ENCODE peak calls at places on chromosomes 13 and 19, in six cellular contexts. U is ascending aorta, O is mammary epithelial cell, J is GM23248, F is endodermal cell, I is Peyer's patch. B is an unnamed sample.

GRCh38 chr19:8639821-8640401 is 9.5 kb downstream of the NFILZ start:
- DNase-seq in I (no peak), F (peak; percentile 80), O (no peak), J (no peak), U (no peak), B (no peak)

GRCh38 chr19:17766543-17767131 is 15.4 kb downstream of the FCHO1 start:
- DNase-seq in U (peak; percentile 86), F (peak; percentile 96), I (peak; percentile 75), O (peak; percentile 68), J (peak; percentile 85), B (peak; percentile 51)

GRCh38 chr19:3692141-3693029 is 7.9 kb downstream of the PIP5K1C start:
- DNase-seq in F (peak; percentile 83), I (no peak), U (no peak), O (no peak), J (no peak), B (peak; percentile 64)

GRCh38 chr13:75669706-75670105 is 33.6 kb downstream of the LMO7 start:
- DNase-seq in J (no peak), O (no peak), F (no peak), I (no peak), U (no peak), B (no peak)

GRCh38 chr13:24564881-24565280 is 52.3 kb upstream of the PARP4 start:
- DNase-seq in F (no peak), U (no peak), O (no peak), J (no peak), I (no peak), B (no peak)

GRCh38 chr13:110716235-110716505 is 2.7 kb downstream of the ING1 start:
- DNase-seq in O (peak; percentile 16), I (no peak), J (peak; percentile 66), F (no peak), U (peak; percentile 78), B (no peak)

GRCh38 chr19:29622191-29623070 is 16.3 kb downstream of the POP4 start:
- DNase-seq in F (peak; percentile 78), O (no peak), U (no peak), I (no peak), J (no peak), B (no peak)

GRCh38 chr13:26498524-26499208 is 58.8 kb upstream of the WASF3 start:
- DNase-seq in J (peak; percentile 61), I (no peak), F (no peak), U (no peak), O (no peak), B (no peak)

GRCh38 chr13:95180513-95181245 is 120.6 kb downstream of the ABCC4 start:
- DNase-seq in F (no peak), O (no peak), U (no peak), I (no peak), J (no peak), B (no peak)

GRCh38 chr19:1518471-1518870 is 5.4 kb upstream of the PLK5 start:
- DNase-seq in I (no peak), J (no peak), O (no peak), U (no peak), F (no peak), B (no peak)

GRCh38 chr19:14405758-14406644 is 13.1 kb downstream of the DDX39A start:
- DNase-seq in I (peak; percentile 80), F (peak; percentile 100), O (peak; percentile 63), U (peak; percentile 89), J (peak; percentile 86), B (peak; percentile 92)

GRCh38 chr13:30020726-30021312 is 170.4 kb upstream of the UBL3 start:
- DNase-seq in O (peak; percentile 76), I (no peak), U (no peak), F (no peak), J (peak; percentile 82), B (no peak)

GRCh38 chr19:37306383-37306963 is 64.4 kb upstream of the ZNF527 start:
- DNase-seq in I (no peak), O (no peak), F (no peak), J (no peak), U (no peak), B (no peak)

GRCh38 chr13:99214232-99214631 is 13.6 kb downstream of the UBAC2 start:
- DNase-seq in I (no peak), F (no peak), U (no peak), J (no peak), O (peak; percentile 41), B (no peak)

GRCh38 chr13:33649212-33649917 is 168.6 kb upstream of the RFC3 start:
- DNase-seq in I (no peak), J (peak; percentile 65), U (no peak), F (no peak), O (no peak), B (no peak)

GRCh38 chr19:48478339-48479061 is 9.3 kb downstream of the CYTH2 start:
- DNase-seq in I (no peak), U (no peak), F (no peak), O (no peak), J (no peak), B (no peak)

GRCh38 chr19:18433039-18433691 is 4.8 kb downstream of the ISYNA1 start:
- DNase-seq in U (no peak), I (peak; percentile 66), O (no peak), F (peak; percentile 81), J (peak; percentile 20), B (peak; percentile 54)

GRCh38 chr13:87274209-87274819 is 396.9 kb upstream of the SLITRK5 start:
- DNase-seq in J (peak; percentile 69), U (no peak), F (peak; percentile 82), I (no peak), O (peak; percentile 26), B (no peak)

GRCh38 chr13:42041684-42042035 is 6.8 kb upstream of the DGKH start:
- DNase-seq in F (peak; percentile 86), O (peak; percentile 71), J (peak; percentile 89), I (no peak), U (peak; percentile 80), B (no peak)

GRCh38 chr13:88895261-88895941 is 1224.2 kb downstream of the SLITRK5 start:
- DNase-seq in O (no peak), J (no peak), I (no peak), U (no peak), F (no peak), B (no peak)

GRCh38 chr13:101624210-101624922 is 171.9 kb downstream of the ITGBL1 start:
- DNase-seq in I (no peak), O (no peak), U (no peak), F (peak; percentile 56), J (no peak), B (no peak)

GRCh38 chr13:49620170-49620621 is 8.1 kb upstream of the ARL11 start:
- DNase-seq in U (no peak), O (no peak), F (no peak), I (peak; percentile 63), J (peak; percentile 22), B (no peak)

GRCh38 chr13:105316731-105317130 is 1218.7 kb downstream of the EFNB2 start:
- DNase-seq in I (no peak), U (no peak), J (no peak), O (no peak), F (no peak), B (no peak)
- H3K9me3 ChIP-seq in I (no peaks in the 10 kb centered on the region), U (no peaks in the 10 kb centered on the region), J (no peaks in the 10 kb centered on the region), O (no peaks in the 10 kb centered on the region), F (peaks cover 4% of the 10 kb centered on the region), B (no peaks in the 10 kb centered on the region)

GRCh38 chr19:11832253-11832912 is 16.1 kb upstream of the ZNF439 start:
- DNase-seq in F (no peak), J (no peak), O (no peak), U (no peak), I (no peak), B (no peak)

GRCh38 chr19:11833541-11833940 is 15.0 kb upstream of the ZNF439 start:
- DNase-seq in J (no peak), U (no peak), F (no peak), O (no peak), I (no peak), B (no peak)
- H3K9me3 ChIP-seq in J (no peaks in the 10 kb centered on the region), U (peaks cover 81% of the 10 kb centered on the region), F (peaks cover 80% of the 10 kb centered on the region), O (peaks cover 59% of the 10 kb centered on the region), I (peaks cover 9% of the 10 kb centered on the region), B (peaks cover 48% of the 10 kb centered on the region)

DNA sequence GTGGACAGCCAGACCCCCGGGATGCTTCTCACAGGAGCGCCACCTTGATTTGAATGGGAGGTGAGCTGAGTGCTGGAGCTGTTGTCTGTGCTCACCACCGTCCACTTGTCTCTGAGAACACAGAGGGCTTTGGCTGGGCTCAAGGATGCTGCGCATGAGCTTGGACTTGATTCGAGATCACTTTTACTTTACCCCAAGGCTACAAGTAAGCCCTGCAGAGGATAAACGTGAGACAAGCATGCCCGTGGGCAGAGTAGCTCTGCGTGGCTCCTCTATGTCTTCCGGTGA is 79.1 kb downstream of the SOX1 start:
- DNase-seq in O (no peak), F (peak; percentile 38), I (no peak), J (no peak), U (no peak), B (no peak)
- H3K9me3 ChIP-seq in O (peaks cover 29% of the 10 kb centered on the region), F (no peaks in the 10 kb centered on the region), I (no peaks in the 10 kb centered on the region), J (no peaks in the 10 kb centered on the region), U (no peaks in the 10 kb centered on the region), B (no peaks in the 10 kb centered on the region)

GRCh38 chr19:57067440-57067839 is 52.3 kb upstream of the USP29 start:
- DNase-seq in I (no peak), F (no peak), U (no peak), J (no peak), O (no peak), B (no peak)

GRCh38 chr19:57068921-57069697 is 50.7 kb upstream of the USP29 start:
- DNase-seq in O (no peak), I (no peak), F (peak; percentile 66), J (no peak), U (no peak), B (no peak)

GRCh38 chr19:57063070-57063469 is 56.7 kb upstream of the USP29 start:
- DNase-seq in F (no peak), I (no peak), O (no peak), U (no peak), J (no peak), B (no peak)

GRCh38 chr19:57071414-57071813 is 48.4 kb upstream of the USP29 start:
- DNase-seq in F (no peak), I (no peak), O (no peak), J (no peak), U (no peak), B (no peak)

DNA sequence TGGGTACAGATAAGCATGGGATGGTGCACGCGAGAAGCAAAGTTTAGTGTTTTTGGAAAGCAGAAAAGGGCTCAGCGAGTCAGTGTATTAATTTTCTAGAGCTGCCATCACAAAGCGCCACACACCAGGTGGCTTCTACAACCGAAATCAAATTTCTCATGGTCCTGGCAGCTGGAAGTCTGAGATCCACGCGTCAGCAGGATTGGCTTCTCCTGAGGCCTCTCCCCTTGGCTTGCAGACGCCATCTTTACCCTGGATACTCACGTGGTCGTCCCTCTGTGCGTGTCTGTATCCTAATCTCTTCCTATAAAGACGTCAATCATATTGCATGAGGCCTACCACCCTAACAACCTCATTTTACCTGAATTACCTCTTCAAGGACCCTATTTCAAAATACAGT is 51.5 kb upstream of the USP29 start:
- DNase-seq in F (no peak), J (no peak), I (no peak), U (no peak), O (no peak), B (no peak)
- H3K9me3 ChIP-seq in F (peaks cover 65% of the 10 kb centered on the region), J (no peaks in the 10 kb centered on the region), I (no peaks in the 10 kb centered on the region), U (no peaks in the 10 kb centered on the region), O (peaks cover 25% of the 10 kb centered on the region), B (no peaks in the 10 kb centered on the region)

GRCh38 chr19:36051637-36052036 is 2.4 kb downstream of the THAP8 start:
- DNase-seq in U (no peak), F (peak; percentile 80), I (no peak), J (no peak), O (no peak), B (no peak)
- H3K9me3 ChIP-seq in U (no peaks in the 10 kb centered on the region), F (no peaks in the 10 kb centered on the region), I (no peaks in the 10 kb centered on the region), J (no peaks in the 10 kb centered on the region), O (no peaks in the 10 kb centered on the region), B (no peaks in the 10 kb centered on the region)

B was measured in CD8-positive, alpha-beta T cell.